ENCODE peak calls at places on chromosomes 13 and 19, in six cellular contexts. W is fibroblast of mammary gland, V is osteocyte, J is HCT116, K is dorsolateral prefrontal cortex, B is mammary epithelial cell. Y is an unnamed sample.

GRCh38 chr19:10505583-10506229 is 2.5 kb upstream of the KEAP1 start:
- DNase-seq in J (peak; percentile 60), W (peak; percentile 69), K (no peak), B (peak; percentile 52), V (peak; percentile 88), Y (peak; percentile 80)

GRCh38 chr19:56111601-56112312 is 9.3 kb downstream of the ZNF787 start:
- DNase-seq in J (no peak), W (no peak), K (no peak), V (no peak), B (no peak), Y (no peak)

GRCh38 chr19:30011051-30011578 is 69.1 kb downstream of the URI1 start:
- DNase-seq in B (no peak), V (no peak), K (no peak), J (no peak), W (no peak), Y (no peak)

GRCh38 chr19:38478273-38478971 is 44.9 kb downstream of the RYR1 start:
- DNase-seq in V (no peak), K (no peak), B (no peak), W (peak; percentile 5), J (peak; percentile 35), Y (peak; percentile 43)

GRCh38 chr13:43377149-43377548 is 353.8 kb downstream of the DNAJC15 start:
- DNase-seq in V (no peak), B (no peak), W (peak; percentile 67), J (no peak), K (no peak), Y (no peak)

GRCh38 chr19:57351867-57352266 is 796 bp downstream of the ZNF304 start:
- DNase-seq in W (peak; percentile 15), J (no peak), B (peak; percentile 16), K (no peak), V (no peak), Y (no peak)

GRCh38 chr13:94534171-94534570 is 54.7 kb upstream of the DCT start:
- DNase-seq in W (peak; percentile 42), B (no peak), V (no peak), J (no peak), K (no peak), Y (no peak)

GRCh38 chr13:19685034-19685433 is 51.6 kb downstream of the MPHOSPH8 start:
- DNase-seq in V (no peak), W (no peak), J (no peak), B (no peak), K (no peak), Y (no peak)

GRCh38 chr13:50389726-50390125 is 374.5 kb downstream of the KCNRG start:
- DNase-seq in V (no peak), W (no peak), B (no peak), J (no peak), K (no peak), Y (peak; percentile 16)

GRCh38 chr13:46296920-46297319 is 85.2 kb downstream of the LRRC63 start:
- DNase-seq in B (peak; percentile 65), J (peak; percentile 19), K (no peak), V (no peak), W (peak; percentile 96), Y (no peak)

GRCh38 chr13:97892717-97893116 is 60.8 kb upstream of the IPO5 start:
- DNase-seq in J (no peak), B (peak; percentile 45), W (peak; percentile 69), V (no peak), K (no peak), Y (no peak)

GRCh38 chr13:85266771-85267170 is 532.4 kb downstream of the SLITRK6 start:
- DNase-seq in V (no peak), W (no peak), J (no peak), B (no peak), K (no peak), Y (no peak)

GRCh38 chr13:41502021-41502420 is 44.7 kb downstream of the RGCC start:
- DNase-seq in J (no peak), V (peak; percentile 53), K (no peak), W (no peak), B (no peak), Y (no peak)

GRCh38 chr13:75715598-75716523 is 79.7 kb downstream of the LMO7 start:
- DNase-seq in K (no peak), V (no peak), J (no peak), W (peak; percentile 27), B (peak; percentile 53), Y (no peak)

GRCh38 chr19:34274827-34275625 is 20.7 kb downstream of the GARRE1 start:
- DNase-seq in V (no peak), K (no peak), B (peak; percentile 59), W (peak; percentile 75), J (no peak), Y (no peak)

GRCh38 chr13:79837741-79838450 is 356.9 kb downstream of the NDFIP2 start:
- DNase-seq in B (peak; percentile 51), V (no peak), J (no peak), W (peak; percentile 30), K (no peak), Y (no peak)

GRCh38 chr19:35229601-35230000 is 1.1 kb upstream of the FAM187B start:
- DNase-seq in W (no peak), J (no peak), V (no peak), K (no peak), B (no peak), Y (no peak)

DNA sequence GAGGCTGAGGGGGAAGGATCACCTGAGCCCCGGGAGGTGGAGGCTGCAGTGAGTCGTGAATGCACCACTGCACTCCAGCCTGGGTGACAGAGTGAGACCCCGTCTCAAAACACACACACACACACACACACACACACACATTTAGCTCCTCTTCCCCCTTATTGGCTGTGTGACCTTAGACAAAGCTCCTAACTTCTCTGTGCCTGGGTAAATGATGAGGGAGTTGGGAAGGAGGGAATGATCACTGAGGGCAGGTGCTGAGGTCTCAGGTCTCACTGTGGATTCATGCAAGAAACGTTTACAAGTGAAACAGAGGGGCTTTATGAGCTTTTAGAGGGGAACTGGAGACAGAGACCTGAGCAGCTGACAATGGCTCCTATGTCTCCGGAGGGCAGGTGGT is 16.9 kb upstream of the BCL3 start:
- DNase-seq in W (no peak), J (no peak), V (no peak), B (no peak), K (no peak), Y (no peak)
- TF ChIP-seq CTCF in W (no peak), J (no peak), V (no peak), B (no peak), K (no peak), Y (no peak)

GRCh38 chr19:4503224-4504170 is 14.8 kb downstream of the PLIN4 start:
- DNase-seq in J (no peak), W (no peak), B (no peak), K (no peak), V (peak; percentile 76), Y (no peak)
- TF ChIP-seq CTCF in J (no peak), W (no peak), B (no peak), K (no peak), V (no peak), Y (no peak)

GRCh38 chr19:6812612-6813011 is 40.1 kb downstream of the VAV1 start:
- DNase-seq in J (no peak), W (no peak), B (no peak), K (no peak), V (no peak), Y (no peak)
- TF ChIP-seq CTCF in J (no peak), W (no peak), B (no peak), K (no peak), V (no peak), Y (no peak)

GRCh38 chr13:73531014-73531413 is 472.2 kb downstream of the KLF5 start:
- DNase-seq in V (no peak), B (no peak), K (no peak), W (no peak), J (no peak), Y (no peak)
- TF ChIP-seq CTCF in V (no peak), B (no peak), K (no peak), W (no peak), J (no peak), Y (no peak)

GRCh38 chr13:27973956-27974662 is 5.0 kb upstream of the CDX2 start:
- DNase-seq in W (no peak), K (no peak), V (peak; percentile 40), J (no peak), B (no peak), Y (no peak)

GRCh38 chr13:27976362-27977177 is 7.5 kb upstream of the CDX2 start:
- DNase-seq in J (no peak), K (no peak), W (no peak), V (peak; percentile 70), B (no peak), Y (no peak)

GRCh38 chr13:27977476-27978300 is 8.6 kb upstream of the CDX2 start:
- DNase-seq in K (no peak), W (peak; percentile 29), J (no peak), V (no peak), B (peak; percentile 45), Y (no peak)

GRCh38 chr13:27973291-27973690 is 4.2 kb upstream of the CDX2 start:
- DNase-seq in W (no peak), B (no peak), J (no peak), V (peak; percentile 64), K (no peak), Y (no peak)

DNA sequence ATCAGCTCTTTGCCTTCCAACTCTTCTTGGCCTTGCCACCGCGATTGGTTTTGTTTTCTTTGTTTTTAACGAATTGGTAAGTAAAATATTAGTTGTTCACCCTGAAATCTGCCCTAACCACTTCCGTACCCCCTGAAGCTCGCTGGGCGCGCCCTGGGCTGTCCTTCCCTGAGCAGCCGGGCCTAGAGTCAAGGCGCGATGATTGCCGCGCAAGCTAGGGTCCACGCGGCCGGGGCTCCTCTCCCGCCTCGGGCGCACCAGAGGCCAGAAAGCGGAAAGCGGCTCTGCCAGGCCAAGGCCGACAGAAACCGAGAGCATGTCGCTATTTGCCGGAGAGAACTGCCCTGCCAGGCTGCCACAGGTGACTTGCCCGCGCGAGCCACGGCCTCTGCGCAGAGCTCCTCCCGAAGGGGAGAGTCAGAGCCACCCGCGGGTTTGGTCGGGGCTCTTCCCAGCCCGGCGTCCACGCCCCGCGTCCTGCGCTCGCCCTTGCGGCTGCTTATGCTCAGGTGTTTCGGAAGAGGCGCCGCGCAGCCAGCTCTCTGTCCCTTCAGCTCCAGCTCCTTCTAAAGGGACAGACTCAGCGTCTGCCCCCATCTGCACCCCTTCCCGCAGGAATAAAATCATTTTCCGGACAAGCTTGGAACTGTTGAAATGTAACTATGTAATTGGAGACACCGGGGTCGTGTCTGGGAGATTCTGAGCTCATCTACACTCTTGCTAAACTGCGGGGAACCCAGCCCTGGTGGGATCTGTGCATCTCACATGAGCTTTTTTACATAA is 6.7 kb upstream of the CDX2 start:
- DNase-seq in B (no peak), K (no peak), V (peak; percentile 75), W (no peak), J (no peak), Y (no peak)
- TF ChIP-seq CTCF in B (no peak), K (no peak), V (no peak), W (no peak), J (no peak), Y (no peak)

DNA sequence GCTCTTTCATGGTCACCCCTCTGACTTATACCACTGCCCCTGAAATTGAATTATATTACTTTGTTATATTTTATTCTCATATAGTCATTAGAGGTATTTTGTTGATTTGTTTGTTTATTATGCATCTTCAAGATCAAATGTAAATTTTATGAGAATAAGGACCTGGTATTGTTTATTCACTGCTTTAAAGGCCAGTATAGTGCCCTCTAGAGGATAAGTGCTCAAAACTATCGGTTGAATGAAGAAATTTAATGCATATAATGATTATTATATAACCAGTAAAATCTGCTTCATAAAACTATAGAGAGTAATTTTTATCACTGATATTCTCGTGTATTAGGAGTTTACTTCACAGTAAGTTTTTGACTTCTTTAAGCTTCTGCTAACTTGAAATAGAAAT is 1401.9 kb downstream of the SLITRK1 start:
- DNase-seq in B (no peak), J (no peak), V (no peak), W (peak; percentile 2), K (no peak), Y (no peak)
- TF ChIP-seq CTCF in B (peak; percentile 43), J (no peak), V (peak; percentile 40), W (peak; percentile 25), K (no peak), Y (peak; percentile 51)